ENCODE peak calls at places on chromosomes 11 and 22, in six cellular contexts. I is fibroblast of pulmonary artery, F is WERI-Rb-1, E is pancreas, Z is brain microvascular endothelial cell, C is heart left ventricle. M is an unnamed sample.

GRCh38 chr22:33918676-33919590 is 1.3 kb downstream of the LARGE1 start:
- DNase-seq in Z (no peak), I (no peak), F (no peak), E (no peak), C (no peak), M (peak; percentile 29)

GRCh38 chr11:122140535-122140934 is 24.5 kb upstream of the BLID start:
- DNase-seq in I (peak; percentile 63), E (no peak), F (no peak), Z (peak; percentile 66), C (no peak), M (no peak)

GRCh38 chr11:75508051-75508561 is 17.6 kb downstream of the GDPD5 start:
- DNase-seq in Z (no peak), E (no peak), C (no peak), F (no peak), I (no peak), M (no peak)

GRCh38 chr11:76148941-76149613 is 57.2 kb downstream of the WNT11 start:
- DNase-seq in F (no peak), I (peak; percentile 7), E (no peak), C (no peak), Z (no peak), M (no peak)

GRCh38 chr22:19546680-19547079 is 22.5 kb upstream of the CLDN5 start:
- DNase-seq in E (no peak), I (no peak), Z (no peak), C (no peak), F (no peak), M (no peak)

GRCh38 chr11:61028135-61028729 is 56.8 kb downstream of the CD6 start:
- DNase-seq in I (no peak), C (no peak), E (no peak), Z (no peak), F (no peak), M (no peak)

GRCh38 chr11:123590296-123590912 is 64.0 kb downstream of the SCN3B start:
- DNase-seq in F (no peak), E (peak; percentile 31), C (no peak), I (peak; percentile 65), Z (peak; percentile 20), M (no peak)

GRCh38 chr11:96086111-96086510 is 162.2 kb upstream of the MTMR2 start:
- DNase-seq in F (no peak), I (no peak), C (no peak), E (no peak), Z (no peak), M (no peak)

GRCh38 chr11:61021661-61022212 is 50.3 kb downstream of the CD6 start:
- DNase-seq in C (no peak), I (no peak), Z (no peak), E (peak; percentile 56), F (no peak), M (no peak)

GRCh38 chr22:47994045-47994444 is 1231.6 kb downstream of the TBC1D22A start:
- DNase-seq in E (no peak), C (no peak), I (no peak), F (no peak), Z (no peak), M (no peak)

GRCh38 chr22:28955817-28956216 is 72.4 kb downstream of the ZNRF3 start:
- DNase-seq in C (no peak), Z (no peak), F (no peak), I (no peak), E (no peak), M (peak; percentile 46)

GRCh38 chr11:11706022-11706421 is 84.2 kb upstream of the GALNT18 start:
- DNase-seq in Z (no peak), E (no peak), I (no peak), F (no peak), C (no peak), M (no peak)

GRCh38 chr11:94593030-94593429 is 25.9 kb downstream of the PIWIL4 start:
- DNase-seq in E (no peak), Z (peak; percentile 34), I (peak; percentile 22), F (no peak), C (no peak), M (no peak)

GRCh38 chr11:116787786-116788486 is at the start of gene ZPR1:
- DNase-seq in I (peak; percentile 73), E (peak; percentile 73), C (peak; percentile 91), F (peak; percentile 67), Z (peak; percentile 65), M (peak; percentile 94)

GRCh38 chr11:118476676-118477075 is 40.4 kb downstream of the KMT2A start:
- DNase-seq in E (no peak), Z (peak; percentile 8), C (no peak), I (no peak), F (peak; percentile 53), M (no peak)

DNA sequence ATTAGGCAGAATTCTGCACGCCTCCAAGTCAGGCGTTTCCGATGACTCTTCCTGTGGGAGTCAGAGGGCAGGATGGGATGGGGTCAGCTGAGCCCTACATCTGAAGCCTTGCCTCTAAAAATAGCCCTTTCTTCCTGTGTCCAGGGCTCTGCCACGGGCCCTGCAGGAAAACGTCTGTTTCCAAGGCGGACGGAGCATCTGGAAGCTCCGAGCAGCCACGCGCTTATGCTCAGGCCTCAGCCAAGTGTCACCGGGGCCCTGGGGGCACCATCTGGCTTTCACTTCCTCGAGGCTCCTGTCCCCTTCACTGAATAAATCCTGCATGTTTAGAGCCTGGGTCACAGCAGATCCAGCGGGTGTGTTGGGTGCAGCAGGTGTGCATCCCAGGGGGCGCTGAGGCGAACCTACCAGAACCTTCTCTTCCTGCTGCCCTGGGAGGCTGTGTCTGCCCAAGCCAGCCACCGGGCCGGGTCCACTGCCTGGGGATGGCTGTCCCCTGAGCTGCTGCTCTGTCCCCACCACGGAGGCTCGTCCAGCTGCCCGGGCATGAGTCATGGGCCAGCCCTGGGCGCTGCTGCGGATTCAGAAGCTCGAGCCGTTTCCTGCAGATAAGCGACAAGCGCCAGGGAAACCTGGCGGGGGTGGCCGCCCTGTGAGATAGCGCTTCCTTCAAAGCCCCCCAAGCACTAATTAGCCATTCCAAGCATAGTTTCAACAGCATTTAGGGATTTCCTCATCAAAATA is 32.0 kb upstream of the LINC01488 start:
- DNase-seq in Z (peak; percentile 59), C (peak; percentile 80), E (no peak), F (peak; percentile 59), I (peak; percentile 50), M (no peak)
- TF ChIP-seq CTCF in Z (peak; percentile 35), C (no peak), E (no peak), F (no peak), I (no peak), M (no peak)

DNA sequence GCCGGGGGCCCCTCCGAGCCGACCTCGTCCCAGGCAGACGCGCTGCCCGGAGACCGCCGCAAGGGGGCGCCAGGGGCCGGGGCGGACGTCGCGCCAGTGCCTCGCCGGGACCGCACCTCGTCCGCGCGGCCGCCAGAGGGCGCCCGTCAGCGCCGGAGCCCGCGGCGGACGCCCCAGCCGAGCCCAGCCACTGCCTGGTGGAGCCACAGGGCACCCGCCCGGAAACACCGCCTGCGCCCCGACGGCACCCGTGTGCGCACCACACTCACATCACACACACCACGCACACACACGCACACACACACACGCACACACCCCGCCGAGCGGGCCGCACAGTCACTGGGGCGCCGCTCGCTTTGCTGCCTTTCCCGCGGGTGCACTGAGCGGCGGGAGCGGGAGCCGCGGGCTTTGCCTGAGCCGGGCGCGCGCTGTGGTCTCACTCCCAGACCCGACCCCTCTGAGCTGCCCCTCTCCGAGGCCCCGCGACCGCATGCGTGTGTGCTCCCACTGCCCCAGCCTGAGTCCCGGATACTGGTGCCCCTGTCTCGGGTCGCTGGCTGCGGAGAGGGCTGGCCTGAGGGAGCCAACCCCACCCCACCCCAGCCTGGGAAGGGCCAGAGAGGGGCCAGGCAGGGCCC is 449.3 kb downstream of the OPCML start:
- DNase-seq in E (peak; percentile 45), Z (peak; percentile 6), F (peak; percentile 75), I (peak; percentile 38), C (peak; percentile 57), M (peak; percentile 91)
- TF ChIP-seq CTCF in E (peak; percentile 73), Z (peak; percentile 49), F (peak; percentile 84), I (no peak), C (peak; percentile 75), M (peak; percentile 99)

DNA sequence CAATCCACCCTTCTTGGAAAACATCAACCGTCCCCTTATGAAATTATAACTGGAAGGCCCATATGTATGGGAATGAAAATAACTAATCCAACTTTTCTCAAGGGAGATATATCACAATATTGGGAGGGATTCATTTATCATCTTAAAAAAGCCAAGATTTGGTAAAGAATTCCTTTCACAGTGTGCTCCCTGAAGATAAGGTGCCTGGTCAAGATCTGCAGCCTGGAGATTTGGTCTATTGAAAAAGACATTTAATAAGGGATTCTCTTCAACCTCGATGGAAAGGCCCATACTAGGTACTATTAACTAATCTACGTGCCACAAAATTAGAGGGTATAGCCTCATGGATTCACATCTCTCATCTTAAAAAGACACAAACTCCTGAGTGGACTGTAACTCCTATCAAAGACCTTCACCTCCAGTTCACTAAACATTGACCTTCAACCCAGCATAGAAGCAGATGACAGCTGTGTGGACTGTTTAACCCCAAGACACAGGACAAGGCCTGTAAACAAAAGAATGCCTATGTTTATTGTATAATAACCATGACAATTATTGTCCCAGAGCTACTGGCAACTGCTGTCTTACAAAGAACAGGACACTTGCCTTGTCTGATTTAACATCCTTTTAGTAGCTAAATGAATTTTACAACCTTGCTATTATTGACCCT is 4.8 kb upstream of the FDX1 start:
- DNase-seq in Z (no peak), C (no peak), F (no peak), I (no peak), E (no peak), M (no peak)
- TF ChIP-seq CTCF in Z (no peak), C (no peak), F (no peak), I (no peak), E (no peak), M (no peak)

DNA sequence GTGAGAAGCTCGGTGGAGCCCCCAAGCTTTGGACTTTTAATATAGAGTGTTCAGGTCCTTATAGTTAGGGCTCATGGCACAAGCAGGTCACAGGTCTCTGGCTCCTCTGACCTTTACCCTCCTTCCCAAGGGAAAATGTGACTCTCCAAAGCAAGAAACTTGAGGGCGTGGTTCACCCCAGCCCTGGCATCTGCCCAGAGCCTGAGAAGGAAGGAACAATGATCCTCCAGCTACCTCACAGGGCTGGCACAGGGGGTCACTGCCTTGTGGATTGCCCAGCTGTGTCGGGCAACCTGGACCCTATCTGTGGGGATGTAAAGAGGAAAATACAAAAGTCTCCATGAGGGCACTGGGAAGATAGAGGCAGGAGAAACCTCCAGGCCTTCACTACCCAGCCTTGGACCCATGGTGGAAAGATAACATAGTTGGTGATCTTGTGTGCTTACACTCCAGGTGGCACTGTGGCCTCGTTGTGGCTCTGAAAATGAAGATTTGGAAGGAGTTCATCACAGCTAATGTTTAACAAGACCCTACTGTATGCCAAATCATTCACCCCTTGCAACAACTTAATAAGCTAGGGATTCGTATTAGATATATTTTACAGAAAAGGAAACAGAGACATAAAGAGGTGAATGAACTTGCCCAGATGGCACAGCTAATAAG is 3.8 kb upstream of the ZNF195 start:
- DNase-seq in F (no peak), I (no peak), E (no peak), C (no peak), Z (no peak), M (no peak)
- TF ChIP-seq CTCF in F (no peak), I (no peak), E (no peak), C (no peak), Z (no peak), M (no peak)

DNA sequence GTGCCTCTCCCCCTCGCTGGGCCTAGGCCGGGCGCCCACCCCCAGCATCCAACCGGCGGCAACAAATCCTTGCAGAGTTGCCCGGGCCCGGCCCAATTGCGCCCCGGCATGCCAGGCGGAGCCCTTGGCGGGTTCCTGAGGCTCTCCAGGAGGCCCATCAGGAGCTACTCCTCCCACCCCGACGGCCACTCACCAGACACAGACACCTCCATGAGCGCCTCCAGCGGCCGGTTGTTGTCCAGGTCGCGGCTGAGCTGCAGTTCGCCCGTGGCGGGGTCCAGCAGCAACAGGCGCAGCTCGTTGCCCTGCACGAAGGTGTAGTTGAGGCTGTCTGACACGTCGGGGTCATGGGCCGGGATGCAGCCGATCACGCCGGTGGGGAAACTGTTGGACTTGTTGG is 4.0 kb downstream of the CELSR1 start:
- DNase-seq in I (no peak), Z (no peak), C (no peak), F (no peak), E (no peak), M (no peak)
- TF ChIP-seq CTCF in I (no peak), Z (no peak), C (no peak), F (no peak), E (no peak), M (no peak)

GRCh38 chr11:12853652-12854296 is 155.3 kb upstream of the RASSF10 start:
- DNase-seq in I (peak; percentile 52), E (peak; percentile 57), Z (no peak), C (no peak), F (no peak), M (no peak)
- TF ChIP-seq CTCF in I (no peak), E (no peak), Z (no peak), C (no peak), F (no peak), M (no peak)